ENCODE peak calls at places on chromosomes 13 and 19, in ten cellular contexts. H is transverse colon, M is aorta, A is adipocyte, W is lower leg skin, K is osteoblast, S is breast epithelium, P is body of pancreas, N is Karpas-422, Z is choroid plexus epithelial cell. R is an unnamed sample.

GRCh38 chr19:33298146-33298911 is 4.0 kb downstream of the CEBPA start:
- DNase-seq in H (peak; percentile 9), M (no peak), A (no peak), W (peak; percentile 90), K (peak; percentile 62), S (peak; percentile 81), P (peak; percentile 11), N (no peak), Z (no peak), R (no peak)

GRCh38 chr19:51282335-51282734 is 29.1 kb upstream of the IGLON5 start:
- DNase-seq in H (no peak), M (no peak), A (no peak), W (peak; percentile 68), K (no peak), S (no peak), P (no peak), N (no peak), Z (no peak), R (no peak)

GRCh38 chr13:20882206-20882605 is 20.3 kb downstream of the XPO4 start:
- DNase-seq in H (no peak), M (no peak), A (no peak), W (no peak), K (no peak), S (no peak), P (no peak), N (no peak), Z (peak; percentile 41), R (no peak)

GRCh38 chr13:51687928-51688714 is 103.9 kb downstream of the WDFY2 start:
- DNase-seq in H (no peak), M (no peak), A (no peak), W (no peak), K (no peak), S (no peak), P (no peak), N (no peak), Z (no peak), R (no peak)

GRCh38 chr19:9565900-9566705 is 18.2 kb downstream of the ZNF121 start:
- DNase-seq in H (no peak), M (no peak), A (no peak), W (no peak), K (no peak), S (no peak), P (no peak), N (peak; percentile 68), Z (peak; percentile 19), R (no peak)

GRCh38 chr13:43804461-43805070 is 17.8 kb upstream of the ENOX1 start:
- DNase-seq in H (no peak), M (no peak), A (peak; percentile 93), W (no peak), K (peak; percentile 70), S (no peak), P (no peak), N (peak; percentile 83), Z (peak; percentile 84), R (peak; percentile 22)

GRCh38 chr13:108786578-108787100 is 157.2 kb downstream of the MYO16 start:
- DNase-seq in H (no peak), M (no peak), A (no peak), W (no peak), K (no peak), S (no peak), P (no peak), N (no peak), Z (no peak), R (no peak)

GRCh38 chr19:48203227-48203793 is 32.8 kb downstream of the ZSWIM9 start:
- DNase-seq in H (no peak), M (no peak), A (no peak), W (no peak), K (no peak), S (no peak), P (no peak), N (peak; percentile 64), Z (no peak), R (no peak)

GRCh38 chr19:7558667-7559066 is 23.1 kb downstream of the PNPLA6 start:
- DNase-seq in H (no peak), M (no peak), A (no peak), W (no peak), K (peak; percentile 37), S (no peak), P (no peak), N (no peak), Z (no peak), R (no peak)

GRCh38 chr13:75935805-75936204 is 299.7 kb downstream of the LMO7 start:
- DNase-seq in H (no peak), M (no peak), A (no peak), W (no peak), K (no peak), S (no peak), P (no peak), N (no peak), Z (no peak), R (no peak)

GRCh38 chr19:36120092-36120983 is 5.1 kb downstream of the TBCB start:
- DNase-seq in H (no peak), M (no peak), A (no peak), W (no peak), K (peak; percentile 50), S (no peak), P (no peak), N (no peak), Z (peak; percentile 40), R (no peak)

GRCh38 chr19:1264801-1265610 is 4.1 kb upstream of the CIRBP start:
- DNase-seq in H (peak; percentile 79), M (peak; percentile 93), A (peak; percentile 90), W (peak; percentile 96), K (peak; percentile 100), S (peak; percentile 79), P (peak; percentile 66), N (peak; percentile 82), Z (peak; percentile 84), R (peak; percentile 86)

DNA sequence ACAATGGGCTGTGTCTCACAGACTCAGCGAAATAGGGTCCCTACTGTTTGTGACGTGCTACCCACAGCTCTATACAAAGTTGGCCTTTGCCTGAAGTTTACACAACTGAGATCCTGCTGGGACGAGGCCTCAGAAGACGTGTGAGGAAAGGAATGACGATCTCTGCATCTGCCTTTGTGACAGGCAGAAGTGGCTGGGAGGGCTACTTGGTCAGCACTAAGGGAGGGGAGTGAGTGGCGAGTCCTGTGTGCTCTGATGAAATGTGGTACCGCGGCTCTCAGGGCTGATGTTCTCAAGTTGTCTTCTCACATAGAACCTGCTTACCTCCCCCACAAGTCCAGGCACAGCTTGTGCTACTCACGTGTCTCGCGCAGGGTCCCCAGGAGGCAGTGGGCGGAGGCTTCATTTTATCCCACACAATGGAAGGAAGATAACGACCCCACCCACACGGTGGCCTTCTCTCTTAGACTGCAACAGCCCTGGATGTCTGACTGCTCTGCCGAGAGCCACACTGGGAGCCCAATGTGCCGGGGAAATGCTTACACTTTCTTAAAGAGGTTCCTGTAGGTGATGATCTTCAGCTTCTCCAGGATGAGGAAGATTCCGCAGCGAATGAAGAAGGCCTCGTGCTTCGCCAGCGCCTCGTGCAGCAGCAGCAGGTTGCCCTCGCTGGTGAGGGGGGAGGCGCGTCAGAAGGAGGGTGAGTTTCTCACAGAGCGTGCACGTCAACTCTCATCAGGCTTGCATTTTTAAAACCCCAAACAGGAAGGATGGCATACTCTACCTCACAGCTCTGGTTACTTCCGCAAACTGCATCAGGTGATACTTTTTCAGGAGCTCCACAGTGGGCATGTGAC is 21.2 kb downstream of the PROZ start:
- DNase-seq in H (no peak), M (no peak), A (no peak), W (no peak), K (peak; percentile 35), S (no peak), P (no peak), N (no peak), Z (peak; percentile 94), R (no peak)
- H3K4me3 ChIP-seq in H (no peak overlapping the region), M (no peak overlapping the region), A (no peak overlapping the region), W (no peak overlapping the region), K (no peak overlapping the region), S (no peak overlapping the region), P (no peak overlapping the region), N (no peak overlapping the region), Z (no peak overlapping the region), R (no peak overlapping the region)

GRCh38 chr19:45681391-45682015 is 10.2 kb downstream of the SNRPD2 start:
- DNase-seq in H (peak; percentile 93), M (peak; percentile 94), A (peak; percentile 90), W (peak; percentile 97), K (peak; percentile 98), S (peak; percentile 90), P (peak; percentile 92), N (peak; percentile 93), Z (peak; percentile 83), R (peak; percentile 94)

GRCh38 chr19:45677351-45678230 is 9.6 kb downstream of the GIPR start:
- DNase-seq in H (peak; percentile 95), M (peak; percentile 83), A (peak; percentile 63), W (peak; percentile 94), K (peak; percentile 93), S (peak; percentile 96), P (peak; percentile 97), N (peak; percentile 85), Z (peak; percentile 96), R (peak; percentile 88)

GRCh38 chr19:45670670-45671453 is 2.8 kb downstream of the GIPR start:
- DNase-seq in H (peak; percentile 94), M (peak; percentile 89), A (peak; percentile 87), W (peak; percentile 93), K (peak; percentile 91), S (peak; percentile 84), P (peak; percentile 95), N (peak; percentile 84), Z (peak; percentile 86), R (peak; percentile 90)

GRCh38 chr19:45682117-45682516 is 9.6 kb downstream of the SNRPD2 start:
- DNase-seq in H (no peak), M (no peak), A (no peak), W (no peak), K (peak; percentile 34), S (no peak), P (no peak), N (no peak), Z (no peak), R (no peak)

DNA sequence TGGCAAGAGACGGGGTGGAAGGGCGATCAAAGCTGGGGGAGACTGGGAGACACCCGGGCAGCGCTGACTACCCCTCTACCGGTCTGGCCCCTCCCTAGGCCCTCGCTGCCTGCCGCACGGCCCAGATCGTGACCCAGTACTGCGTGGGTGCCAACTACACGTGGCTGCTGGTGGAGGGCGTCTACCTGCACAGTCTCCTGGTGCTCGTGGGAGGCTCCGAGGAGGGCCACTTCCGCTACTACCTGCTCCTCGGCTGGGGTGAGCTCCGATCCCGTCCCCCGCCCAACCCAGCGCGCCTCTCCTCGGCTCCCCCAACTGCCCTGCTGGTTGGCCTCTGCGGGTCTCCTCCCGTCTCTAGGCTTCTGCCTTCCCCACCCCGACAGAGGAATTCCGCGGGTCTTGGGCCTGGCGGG is 8.8 kb downstream of the GIPR start:
- DNase-seq in H (peak; percentile 56), M (no peak), A (no peak), W (no peak), K (peak; percentile 72), S (peak; percentile 34), P (peak; percentile 57), N (no peak), Z (no peak), R (no peak)
- H3K4me3 ChIP-seq in H (peak overlapping the region; percentile 39), M (no peak overlapping the region), A (no peak overlapping the region), W (no peak overlapping the region), K (peak overlapping the region; percentile 19), S (no peak overlapping the region), P (peak overlapping the region; percentile 23), N (no peak overlapping the region), Z (peak overlapping the region; percentile 51), R (peak overlapping the region; percentile 55)

GRCh38 chr13:46975173-46975572 is 78.3 kb upstream of the HTR2A start:
- DNase-seq in H (no peak), M (no peak), A (no peak), W (no peak), K (no peak), S (no peak), P (no peak), N (no peak), Z (no peak), R (no peak)
- H3K4me3 ChIP-seq in H (no peak overlapping the region), M (no peak overlapping the region), A (peak overlapping the region; percentile 35), W (no peak overlapping the region), K (no peak overlapping the region), S (no peak overlapping the region), P (no peak overlapping the region), N (no peak overlapping the region), Z (no peak overlapping the region), R (no peak overlapping the region)

GRCh38 chr19:17026706-17027427 is at the start of gene CPAMD8:
- DNase-seq in H (no peak), M (no peak), A (no peak), W (no peak), K (peak; percentile 55), S (no peak), P (no peak), N (no peak), Z (no peak), R (no peak)
- H3K4me3 ChIP-seq in H (peak within 1 kb of the TSS; percentile 16), M (no peak within 1 kb of the TSS), A (no peak within 1 kb of the TSS), W (no peak within 1 kb of the TSS), K (no peak within 1 kb of the TSS), S (peak within 1 kb of the TSS; percentile 25), P (no peak within 1 kb of the TSS), N (no peak within 1 kb of the TSS), Z (peak within 1 kb of the TSS; percentile 1), R (no peak within 1 kb of the TSS)